ENCODE peak calls at places on chromosomes 3 and 15, in five cellular contexts. One of them, this sample, is unnamed.
A peak's percentile ranks its signal among the peaks of the same experiment; 100 is the strongest.

GRCh38 chr3:11774296-11774877 is 72.3 kb downstream of the TAMM41 start:
- DNase-seq in kidney: no peak
- DNase-seq in left ventricle myocardium inferior: no peak
- DNase-seq in cardiac muscle cell: peak; percentile 56
- DNase-seq in mammary epithelial cell: peak; percentile 58
- DNase-seq in this sample: peak; percentile 55

GRCh38 chr3:1967525-1967924 is 131.1 kb upstream of the CNTN4 start:
- DNase-seq in kidney: no peak
- DNase-seq in left ventricle myocardium inferior: no peak
- DNase-seq in cardiac muscle cell: no peak
- DNase-seq in mammary epithelial cell: no peak
- DNase-seq in this sample: no peak

GRCh38 chr3:11120091-11120845 is 34.0 kb upstream of the HRH1 start:
- DNase-seq in kidney: no peak
- DNase-seq in left ventricle myocardium inferior: no peak
- DNase-seq in cardiac muscle cell: peak; percentile 72
- DNase-seq in mammary epithelial cell: no peak
- DNase-seq in this sample: peak; percentile 89

GRCh38 chr3:171646357-171647133 is 163.7 kb downstream of the PLD1 start:
- DNase-seq in kidney: no peak
- DNase-seq in left ventricle myocardium inferior: no peak
- DNase-seq in cardiac muscle cell: peak; percentile 82
- DNase-seq in mammary epithelial cell: peak; percentile 46
- DNase-seq in this sample: peak; percentile 86

GRCh38 chr15:29516929-29517328 is 247.3 kb upstream of the NSMCE3 start:
- DNase-seq in kidney: no peak
- DNase-seq in left ventricle myocardium inferior: no peak
- DNase-seq in cardiac muscle cell: peak; percentile 41
- DNase-seq in mammary epithelial cell: no peak
- DNase-seq in this sample: no peak

GRCh38 chr3:150449169-150449721 is 41.1 kb downstream of the TSC22D2 start:
- DNase-seq in kidney: no peak
- DNase-seq in left ventricle myocardium inferior: no peak
- DNase-seq in cardiac muscle cell: peak; percentile 63
- DNase-seq in mammary epithelial cell: peak; percentile 70
- DNase-seq in this sample: peak; percentile 74

GRCh38 chr15:59437777-59438574 is at the start of gene FAM81A:
- DNase-seq in kidney: peak; percentile 94
- DNase-seq in left ventricle myocardium inferior: peak; percentile 91
- DNase-seq in cardiac muscle cell: peak; percentile 85
- DNase-seq in mammary epithelial cell: peak; percentile 69
- DNase-seq in this sample: peak; percentile 72

GRCh38 chr3:174756200-174756829 is 102.8 kb upstream of the NAALADL2 start:
- DNase-seq in kidney: no peak
- DNase-seq in left ventricle myocardium inferior: no peak
- DNase-seq in cardiac muscle cell: no peak
- DNase-seq in mammary epithelial cell: no peak
- DNase-seq in this sample: no peak

GRCh38 chr3:161409858-161410257 is 38.5 kb upstream of the SPTSSB start:
- DNase-seq in kidney: no peak
- DNase-seq in left ventricle myocardium inferior: no peak
- DNase-seq in cardiac muscle cell: no peak
- DNase-seq in mammary epithelial cell: peak; percentile 88
- DNase-seq in this sample: no peak

GRCh38 chr3:42755681-42756578 is 17.1 kb downstream of the CCDC13 start:
- DNase-seq in kidney: no peak
- DNase-seq in left ventricle myocardium inferior: no peak
- DNase-seq in cardiac muscle cell: peak; percentile 49
- DNase-seq in mammary epithelial cell: peak; percentile 14
- DNase-seq in this sample: peak; percentile 16

GRCh38 chr15:96838088-96838487 is 507.6 kb downstream of the NR2F2 start:
- DNase-seq in kidney: no peak
- DNase-seq in left ventricle myocardium inferior: no peak
- DNase-seq in cardiac muscle cell: peak; percentile 4
- DNase-seq in mammary epithelial cell: peak; percentile 9
- DNase-seq in this sample: peak; percentile 7

GRCh38 chr3:15102256-15102655 is 3.3 kb upstream of the RBSN start:
- DNase-seq in kidney: no peak
- DNase-seq in left ventricle myocardium inferior: peak; percentile 84
- DNase-seq in cardiac muscle cell: no peak
- DNase-seq in mammary epithelial cell: peak; percentile 21
- DNase-seq in this sample: peak; percentile 72

GRCh38 chr3:82353281-82354171 is 592.1 kb upstream of the GBE1 start:
- DNase-seq in kidney: no peak
- DNase-seq in left ventricle myocardium inferior: no peak
- DNase-seq in cardiac muscle cell: no peak
- DNase-seq in mammary epithelial cell: no peak
- DNase-seq in this sample: no peak

GRCh38 chr3:62096521-62096920 is 276.8 kb downstream of the FEZF2 start:
- DNase-seq in kidney: no peak
- DNase-seq in left ventricle myocardium inferior: no peak
- DNase-seq in cardiac muscle cell: no peak
- DNase-seq in mammary epithelial cell: no peak
- DNase-seq in this sample: no peak

GRCh38 chr3:174644287-174644686 is 214.8 kb upstream of the NAALADL2 start:
- DNase-seq in kidney: no peak
- DNase-seq in left ventricle myocardium inferior: no peak
- DNase-seq in cardiac muscle cell: no peak
- DNase-seq in mammary epithelial cell: no peak
- DNase-seq in this sample: no peak

GRCh38 chr3:125211523-125212095 is 939 bp downstream of the SLC12A8 start:
- DNase-seq in kidney: no peak
- DNase-seq in left ventricle myocardium inferior: no peak
- DNase-seq in cardiac muscle cell: no peak
- DNase-seq in mammary epithelial cell: no peak
- DNase-seq in this sample: no peak

GRCh38 chr3:14256561-14257342 is 78.1 kb downstream of the LSM3 start:
- DNase-seq in kidney: peak; percentile 86
- DNase-seq in left ventricle myocardium inferior: no peak
- DNase-seq in cardiac muscle cell: no peak
- DNase-seq in mammary epithelial cell: peak; percentile 60
- DNase-seq in this sample: no peak

GRCh38 chr15:72994778-72995177 is 57.5 kb upstream of the NEO1 start:
- DNase-seq in kidney: no peak
- DNase-seq in left ventricle myocardium inferior: peak; percentile 24
- DNase-seq in cardiac muscle cell: peak; percentile 43
- DNase-seq in mammary epithelial cell: no peak
- DNase-seq in this sample: no peak

GRCh38 chr3:195711813-195712534 is 8.8 kb upstream of the MUC20 start:
- DNase-seq in kidney: no peak
- DNase-seq in left ventricle myocardium inferior: no peak
- DNase-seq in cardiac muscle cell: no peak
- DNase-seq in mammary epithelial cell: no peak
- DNase-seq in this sample: no peak

GRCh38 chr3:151076626-151077025 is 8.8 kb upstream of the MED12L start:
- DNase-seq in kidney: no peak
- DNase-seq in left ventricle myocardium inferior: no peak
- DNase-seq in cardiac muscle cell: no peak
- DNase-seq in mammary epithelial cell: no peak
- DNase-seq in this sample: no peak

GRCh38 chr3:23712656-23713559 is 92.8 kb upstream of the UBE2E1 start:
- DNase-seq in kidney: no peak
- DNase-seq in left ventricle myocardium inferior: peak; percentile 27
- DNase-seq in cardiac muscle cell: peak; percentile 91
- DNase-seq in mammary epithelial cell: peak; percentile 25
- DNase-seq in this sample: peak; percentile 93

GRCh38 chr3:114675104-114675503 is 381.3 kb downstream of the TIGIT start:
- DNase-seq in kidney: no peak
- DNase-seq in left ventricle myocardium inferior: no peak
- DNase-seq in cardiac muscle cell: no peak
- DNase-seq in mammary epithelial cell: no peak
- DNase-seq in this sample: peak; percentile 60
- H3K27ac ChIP-seq in kidney: no peak overlapping the region
- H3K27ac ChIP-seq in left ventricle myocardium inferior: no peak overlapping the region
- H3K27ac ChIP-seq in cardiac muscle cell: no peak overlapping the region
- H3K27ac ChIP-seq in mammary epithelial cell: no peak overlapping the region
- H3K27ac ChIP-seq in this sample: no peak overlapping the region

GRCh38 chr15:74053497-74053896 is 28.9 kb downstream of the GOLGA6A start:
- DNase-seq in kidney: no peak
- DNase-seq in left ventricle myocardium inferior: no peak
- DNase-seq in cardiac muscle cell: no peak
- DNase-seq in mammary epithelial cell: no peak
- DNase-seq in this sample: no peak
- H3K4me3 ChIP-seq in kidney: no peak overlapping the region
- H3K4me3 ChIP-seq in left ventricle myocardium inferior: no peak overlapping the region
- H3K4me3 ChIP-seq in cardiac muscle cell: no peak overlapping the region
- H3K4me3 ChIP-seq in mammary epithelial cell: no peak overlapping the region
- H3K4me3 ChIP-seq in this sample: no peak overlapping the region

GRCh38 chr15:78292219-78292618 is 7.2 kb downstream of the SKIC8 start:
- DNase-seq in kidney: no peak
- DNase-seq in left ventricle myocardium inferior: no peak
- DNase-seq in cardiac muscle cell: no peak
- DNase-seq in mammary epithelial cell: no peak
- DNase-seq in this sample: no peak
- H3K27ac ChIP-seq in kidney: no peak overlapping the region
- H3K27ac ChIP-seq in left ventricle myocardium inferior: no peak overlapping the region
- H3K27ac ChIP-seq in cardiac muscle cell: no peak overlapping the region
- H3K27ac ChIP-seq in mammary epithelial cell: no peak overlapping the region
- H3K27ac ChIP-seq in this sample: no peak overlapping the region

GRCh38 chr15:92902723-92903587 is 2.8 kb downstream of the CHD2 start:
- DNase-seq in kidney: no peak
- DNase-seq in left ventricle myocardium inferior: no peak
- DNase-seq in cardiac muscle cell: no peak
- DNase-seq in mammary epithelial cell: peak; percentile 41
- DNase-seq in this sample: peak; percentile 40
- H3K4me3 ChIP-seq in kidney: peak overlapping the region; percentile 80
- H3K4me3 ChIP-seq in left ventricle myocardium inferior: peak overlapping the region; percentile 74
- H3K4me3 ChIP-seq in cardiac muscle cell: peak overlapping the region; percentile 95
- H3K4me3 ChIP-seq in mammary epithelial cell: peak overlapping the region; percentile 74
- H3K4me3 ChIP-seq in this sample: peak overlapping the region; percentile 67

DNA sequence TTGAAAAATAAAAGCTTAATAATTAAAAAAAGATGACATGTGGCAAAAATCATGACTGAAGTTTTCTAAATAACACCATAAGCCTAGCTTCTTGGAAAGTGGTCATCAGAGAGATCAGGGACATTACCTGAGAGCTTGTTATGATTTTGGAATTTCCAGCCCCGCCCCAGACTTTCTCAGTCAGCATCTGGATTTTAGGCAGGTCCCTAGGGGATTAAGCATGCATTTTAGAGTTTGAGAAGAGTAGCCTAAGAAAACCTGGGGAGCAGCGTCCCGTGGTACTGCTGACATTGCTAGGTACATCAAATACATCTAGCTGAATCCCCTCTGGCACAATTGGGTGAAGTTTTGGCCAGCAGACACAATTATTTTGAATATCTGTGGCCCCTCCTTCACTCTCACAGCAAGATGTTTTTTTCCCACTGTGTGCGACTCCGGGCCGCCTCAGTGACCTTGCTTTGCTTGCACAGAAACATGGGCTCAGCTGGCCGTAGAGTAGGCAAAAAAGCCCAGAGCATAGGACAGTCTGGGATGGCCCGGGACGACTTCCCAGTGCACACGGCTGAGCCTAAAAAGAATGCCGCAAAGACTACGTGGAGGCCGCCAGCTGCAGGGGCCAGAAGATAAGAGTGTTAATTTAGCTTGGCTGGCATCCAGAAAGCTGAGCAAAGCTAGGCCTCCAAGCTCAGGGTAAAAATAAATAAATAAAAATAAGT is 58.6 kb upstream of the MEF2A start:
- DNase-seq in kidney: peak; percentile 85
- DNase-seq in left ventricle myocardium inferior: peak; percentile 70
- DNase-seq in cardiac muscle cell: peak; percentile 94
- DNase-seq in mammary epithelial cell: no peak
- DNase-seq in this sample: peak; percentile 83
- H3K27ac ChIP-seq in kidney: no peak overlapping the region
- H3K27ac ChIP-seq in left ventricle myocardium inferior: peak overlapping the region; percentile 90
- H3K27ac ChIP-seq in cardiac muscle cell: peak overlapping the region; percentile 27
- H3K27ac ChIP-seq in mammary epithelial cell: no peak overlapping the region
- H3K27ac ChIP-seq in this sample: peak overlapping the region; percentile 50

GRCh38 chr3:146524961-146525360 is 19.4 kb downstream of the PLSCR1 start:
- DNase-seq in kidney: no peak
- DNase-seq in left ventricle myocardium inferior: no peak
- DNase-seq in cardiac muscle cell: no peak
- DNase-seq in mammary epithelial cell: no peak
- DNase-seq in this sample: no peak

GRCh38 chr3:146523536-146523935 is 20.9 kb downstream of the PLSCR1 start:
- DNase-seq in kidney: no peak
- DNase-seq in left ventricle myocardium inferior: no peak
- DNase-seq in cardiac muscle cell: no peak
- DNase-seq in mammary epithelial cell: no peak
- DNase-seq in this sample: no peak

GRCh38 chr3:146521356-146521755 is 23.1 kb downstream of the PLSCR1 start:
- DNase-seq in kidney: no peak
- DNase-seq in left ventricle myocardium inferior: no peak
- DNase-seq in cardiac muscle cell: no peak
- DNase-seq in mammary epithelial cell: no peak
- DNase-seq in this sample: peak; percentile 73

GRCh38 chr3:146517684-146518435 is 26.5 kb downstream of the PLSCR1 start:
- DNase-seq in kidney: no peak
- DNase-seq in left ventricle myocardium inferior: no peak
- DNase-seq in cardiac muscle cell: no peak
- DNase-seq in mammary epithelial cell: no peak
- DNase-seq in this sample: no peak

DNA sequence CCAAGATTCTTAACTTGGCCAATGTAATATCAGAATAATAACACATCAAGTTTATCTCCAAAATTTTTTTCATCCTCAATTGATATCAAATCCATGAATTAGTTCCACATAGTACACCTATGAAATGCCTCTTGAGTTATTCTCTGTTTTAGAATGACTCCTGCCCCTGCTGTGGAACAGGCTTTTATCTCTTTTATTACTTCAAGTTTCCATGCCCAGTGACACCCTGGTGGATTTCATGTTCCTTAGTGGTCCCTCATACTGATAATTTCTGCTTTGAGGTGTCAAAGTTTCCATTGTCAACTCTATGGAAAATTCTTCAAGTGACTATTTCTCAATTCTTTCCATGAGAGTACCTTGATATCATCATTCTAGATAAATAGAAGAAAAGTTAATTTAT is 24.6 kb downstream of the PLSCR1 start:
- DNase-seq in kidney: no peak
- DNase-seq in left ventricle myocardium inferior: no peak
- DNase-seq in cardiac muscle cell: no peak
- DNase-seq in mammary epithelial cell: no peak
- DNase-seq in this sample: no peak
- H3K4me3 ChIP-seq in kidney: no peak overlapping the region
- H3K4me3 ChIP-seq in left ventricle myocardium inferior: no peak overlapping the region
- H3K4me3 ChIP-seq in cardiac muscle cell: no peak overlapping the region
- H3K4me3 ChIP-seq in mammary epithelial cell: no peak overlapping the region
- H3K4me3 ChIP-seq in this sample: no peak overlapping the region

DNA sequence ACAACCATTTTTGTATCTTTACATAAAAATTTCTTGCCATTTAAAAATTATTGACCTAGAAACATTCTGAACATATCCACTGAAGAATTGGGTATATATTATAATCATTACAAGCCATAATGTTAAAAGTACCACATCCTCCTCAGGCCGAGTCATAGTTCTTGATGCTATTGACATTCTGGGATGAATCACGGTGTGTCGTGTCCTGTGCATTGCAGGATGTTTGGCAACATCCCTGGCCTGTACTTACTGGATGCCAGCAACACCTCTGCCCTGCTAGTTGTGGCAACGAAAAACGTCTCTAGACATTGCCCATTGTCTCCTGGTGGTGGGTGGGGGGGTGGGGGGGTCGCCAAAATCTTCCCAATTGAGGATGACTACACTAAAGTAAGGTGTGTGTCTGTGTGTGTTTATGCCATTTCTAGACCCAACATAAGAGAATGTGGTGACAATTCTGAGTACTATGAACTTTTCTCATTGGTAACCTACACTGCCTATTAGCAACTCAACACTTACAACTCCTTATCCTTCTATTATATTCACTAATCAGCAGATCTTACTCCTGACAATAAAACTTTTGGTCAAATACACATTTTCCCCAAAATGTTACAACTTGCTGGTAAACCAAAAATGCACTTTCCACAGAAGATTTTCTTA is 471.6 kb downstream of the FOXP1 start:
- DNase-seq in kidney: no peak
- DNase-seq in left ventricle myocardium inferior: no peak
- DNase-seq in cardiac muscle cell: peak; percentile 79
- DNase-seq in mammary epithelial cell: peak; percentile 89
- DNase-seq in this sample: peak; percentile 93
- H3K27ac ChIP-seq in kidney: no peak overlapping the region
- H3K27ac ChIP-seq in left ventricle myocardium inferior: no peak overlapping the region
- H3K27ac ChIP-seq in cardiac muscle cell: no peak overlapping the region
- H3K27ac ChIP-seq in mammary epithelial cell: peak overlapping the region; percentile 67
- H3K27ac ChIP-seq in this sample: peak overlapping the region; percentile 81